ENCODE peak calls at places on chromosomes 5 and 9, in eight cellular contexts. M is A549, R is GM23248, G is MM.1S, N is heart left ventricle, X is stomach, J is lower lobe of right lung, K is upper lobe of right lung. Q is an unnamed sample. For H3K4me1, the result is how much of the 10 kb centered on the place peaks cover.

GRCh38 chr5:82356808-82357671 is 78.9 kb upstream of the RPS23 start:
- DNase-seq in J (peak), X (peak), N (peak), K (peak), G (peak), M (peak), R (peak), Q (no peak)

GRCh38 chr5:55402199-55402598 is 94.4 kb downstream of the MTREX start:
- DNase-seq in R (no peak), M (peak), K (no peak), G (no peak), X (no peak), N (no peak), J (no peak), Q (no peak)

GRCh38 chr9:101130089-101130488 is 101.6 kb downstream of the PLPPR1 start:
- DNase-seq in J (no peak), X (no peak), G (no peak), N (no peak), K (no peak), M (no peak), R (no peak), Q (no peak)

GRCh38 chr9:135905380-135906282 is 1.7 kb downstream of the CAMSAP1 start:
- DNase-seq in R (peak), K (peak), M (no peak), X (peak), J (peak), G (no peak), N (no peak), Q (no peak)

GRCh38 chr5:119255571-119256356 is 100.1 kb upstream of the TNFAIP8 start:
- DNase-seq in J (no peak), N (no peak), K (no peak), G (peak), X (no peak), M (no peak), R (peak), Q (peak)

GRCh38 chr5:157592594-157592993 is 17.0 kb upstream of the ADAM19 start:
- DNase-seq in N (no peak), R (no peak), K (no peak), X (no peak), G (no peak), J (no peak), M (no peak), Q (no peak)

GRCh38 chr5:74272019-74272775 is 368.3 kb downstream of the ENC1 start:
- DNase-seq in K (no peak), M (no peak), G (no peak), N (no peak), J (no peak), X (no peak), R (peak), Q (peak)

GRCh38 chr5:40017151-40017550 is 592.4 kb upstream of the DAB2 start:
- DNase-seq in X (no peak), N (no peak), G (no peak), K (no peak), J (no peak), R (no peak), M (no peak), Q (no peak)

GRCh38 chr5:92868442-92868841 is 712.6 kb downstream of the NR2F1-AS1 start:
- DNase-seq in G (no peak), R (no peak), K (no peak), J (no peak), M (no peak), X (no peak), N (no peak), Q (no peak)

GRCh38 chr9:88781500-88782391 is 209.5 kb upstream of the S1PR3 start:
- DNase-seq in K (no peak), J (no peak), N (peak), R (peak), G (no peak), X (no peak), M (no peak), Q (no peak)

GRCh38 chr5:107874810-107875209 is 204.1 kb upstream of the EFNA5 start:
- DNase-seq in X (no peak), K (no peak), M (no peak), R (peak), G (peak), N (no peak), J (no peak), Q (no peak)

GRCh38 chr5:96537386-96537785 is 104.3 kb upstream of the PCSK1 start:
- DNase-seq in N (no peak), M (no peak), G (peak), K (no peak), R (peak), J (no peak), X (no peak), Q (no peak)

GRCh38 chr9:35562895-35563746 is 41.9 kb upstream of the TESK1 start:
- DNase-seq in K (no peak), G (no peak), X (no peak), J (no peak), M (no peak), R (no peak), N (no peak), Q (no peak)

GRCh38 chr9:35563791-35564197 is 41.3 kb upstream of the TESK1 start:
- DNase-seq in G (no peak), K (peak), M (no peak), R (no peak), N (peak), J (no peak), X (peak), Q (no peak)

GRCh38 chr9:35566417-35566816 is 38.6 kb upstream of the TESK1 start:
- DNase-seq in X (no peak), R (peak), N (no peak), G (no peak), J (no peak), M (no peak), K (no peak), Q (no peak)

GRCh38 chr9:35561468-35562261 is 43.4 kb upstream of the TESK1 start:
- DNase-seq in G (no peak), J (no peak), R (no peak), N (no peak), K (no peak), X (no peak), M (no peak), Q (no peak)

DNA sequence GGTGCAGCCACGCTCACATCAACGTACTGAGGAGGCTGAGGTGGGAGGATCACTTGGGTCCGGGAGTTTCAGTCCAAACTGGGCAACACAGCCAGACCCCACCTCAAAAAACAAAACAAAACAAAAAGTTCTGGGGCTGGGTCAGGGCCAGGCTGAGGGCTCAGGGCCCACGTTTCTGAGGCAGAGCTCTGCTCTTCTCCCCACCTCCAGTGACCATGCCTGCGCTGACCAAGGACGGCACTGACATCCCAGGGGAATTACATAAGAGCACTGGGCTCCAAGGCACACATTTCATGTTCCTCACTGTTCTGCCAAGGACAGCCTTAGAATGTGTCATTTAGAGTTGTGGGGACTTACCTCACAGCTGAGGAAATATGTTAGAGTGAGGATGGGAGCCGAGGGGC is 40.4 kb upstream of the TESK1 start:
- DNase-seq in X (no peak), M (no peak), K (no peak), N (no peak), R (peak), G (no peak), J (no peak), Q (no peak)
- H3K27ac ChIP-seq in X (peak), M (peak), K (no peak), N (peak), R (peak), G (no peak), J (no peak), Q (no peak)

DNA sequence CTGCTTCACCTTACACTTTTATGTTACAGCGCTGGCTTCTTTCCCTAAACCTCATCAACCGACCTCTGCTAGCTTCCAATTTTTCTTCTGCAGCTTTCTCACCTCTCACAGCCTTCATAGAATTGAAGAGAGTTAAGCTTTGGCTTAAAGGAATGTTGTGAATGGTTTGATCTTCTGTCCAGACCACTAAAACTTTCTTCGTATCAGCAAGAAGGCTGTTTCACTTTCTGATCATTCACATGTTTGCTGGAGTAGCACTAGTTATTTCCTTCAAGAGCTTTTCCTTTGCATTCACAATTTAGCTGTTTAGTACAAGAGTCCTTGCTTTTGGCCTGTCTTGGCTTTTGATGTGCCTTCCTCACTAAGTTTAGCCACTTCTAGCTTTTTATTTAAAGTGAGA is 49.5 kb downstream of the NR3C1 start:
- DNase-seq in X (no peak), G (peak), K (no peak), R (no peak), N (no peak), M (no peak), J (no peak), Q (no peak)
- H3K4me1 ChIP-seq in X (half or more), G (half or more), K (half or more), R (half or more), N (half or more), M (half or more), J (half or more), Q (under half)

DNA sequence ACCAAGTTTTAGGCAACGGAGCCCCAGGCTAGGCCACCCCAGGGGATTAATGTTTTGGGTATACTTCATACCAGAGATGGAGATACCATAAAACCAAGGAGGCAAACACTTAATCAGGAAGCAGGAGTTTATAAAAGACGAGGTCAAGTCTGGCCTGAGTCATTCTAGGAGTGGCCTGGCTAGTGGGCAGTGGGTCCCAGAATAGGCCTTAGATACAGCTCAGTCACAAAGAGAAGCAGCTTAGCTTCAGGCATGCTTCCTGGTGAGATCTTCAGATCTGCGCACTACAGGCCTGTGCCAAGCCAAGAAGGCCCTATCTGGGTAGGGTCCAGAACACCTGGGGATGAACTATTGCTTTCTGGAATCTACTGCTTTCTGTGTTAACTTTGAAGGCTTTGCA is 20.6 kb upstream of the NR5A1 start:
- DNase-seq in J (no peak), N (no peak), M (no peak), X (no peak), G (no peak), R (peak), K (no peak), Q (no peak)
- H3K27ac ChIP-seq in J (no peak), N (no peak), M (no peak), X (no peak), G (no peak), R (no peak), K (no peak), Q (no peak)

DNA sequence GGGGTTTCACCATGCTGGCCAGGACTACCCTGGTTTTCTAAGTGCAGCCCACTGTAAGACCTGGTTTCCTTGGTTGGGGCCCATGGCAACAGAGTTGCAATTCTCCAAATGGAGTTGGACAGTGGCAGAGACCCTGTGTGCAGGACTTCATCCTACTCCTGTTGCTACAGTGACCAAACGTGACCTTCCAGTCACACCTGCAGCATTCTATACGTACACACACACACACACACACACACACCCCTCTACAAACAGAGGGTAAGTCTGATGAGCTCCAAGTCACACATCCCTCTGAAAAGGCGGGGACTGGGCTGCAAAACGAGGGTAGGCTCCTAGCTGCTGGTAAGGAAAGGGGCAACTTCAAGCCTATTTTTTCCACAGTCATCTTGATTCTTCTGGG is 23.6 kb downstream of the LHFPL2 start:
- DNase-seq in K (no peak), R (no peak), N (no peak), M (no peak), X (no peak), G (no peak), J (no peak), Q (no peak)
- H3K4me1 ChIP-seq in K (under half), R (under half), N (under half), M (half or more), X (half or more), G (under half), J (under half), Q (under half)

GRCh38 chr9:69333716-69334115 is 8.7 kb downstream of the ENTREP1 start:
- DNase-seq in R (no peak), M (no peak), K (no peak), N (no peak), X (no peak), J (no peak), G (no peak), Q (no peak)
- H3K27ac ChIP-seq in R (no peak), M (no peak), K (no peak), N (no peak), X (no peak), J (no peak), G (no peak), Q (no peak)